ENCODE peak calls at places on chromosomes 13 and 19, in ten cellular contexts. B is tibial artery; M is cardiac muscle cell; L is pancreas; F is hepatocyte; P is uterus; Y is CD4-positive, CD25-positive, alpha-beta regulatory T cell; A is heart left ventricle; K is aorta; J is neural progenitor cell. U is an unnamed sample. For H3K9me3 and H3K36me3, the result is how much of the 10 kb centered on the place peaks cover.

GRCh38 chr19:4206818-4207484 is 22.4 kb upstream of the EBI3 start:
- DNase-seq in B (no peak), F (no peak), P (no peak), K (no peak), A (no peak), Y (peak), L (no peak), J (no peak), M (no peak), U (no peak)

GRCh38 chr19:14318873-14319272 is 62.4 kb upstream of the ADGRE5 start:
- DNase-seq in M (peak), Y (no peak), K (no peak), P (no peak), J (peak), A (no peak), F (peak), L (no peak), B (no peak), U (no peak)

GRCh38 chr19:15173746-15174404 is 26.9 kb downstream of the NOTCH3 start:
- DNase-seq in P (no peak), M (no peak), J (no peak), A (no peak), B (no peak), Y (peak), K (no peak), L (no peak), F (no peak), U (no peak)

GRCh38 chr19:1064661-1065605 is 2.0 kb upstream of the ARHGAP45 start:
- DNase-seq in K (peak), Y (peak), A (peak), B (peak), F (peak), M (peak), P (no peak), J (peak), L (peak), U (peak)

GRCh38 chr19:13018037-13018914 is 23.0 kb downstream of the NFIX start:
- DNase-seq in B (no peak), M (no peak), A (peak), P (peak), J (peak), F (no peak), K (peak), L (no peak), Y (no peak), U (no peak)

GRCh38 chr19:48329167-48329891 is 4.0 kb downstream of the EMP3 start:
- DNase-seq in K (no peak), J (no peak), Y (peak), P (peak), L (no peak), F (peak), B (no peak), M (no peak), A (no peak), U (no peak)

GRCh38 chr19:50568321-50569022 is at the start of gene LRRC4B:
- DNase-seq in J (peak), P (peak), M (peak), A (no peak), F (peak), Y (no peak), B (no peak), L (no peak), K (no peak), U (no peak)

GRCh38 chr19:36837525-36837901 is 674 bp downstream of the ZNF790 start:
- DNase-seq in J (no peak), B (no peak), F (peak), P (no peak), L (no peak), Y (no peak), M (no peak), K (no peak), A (no peak), U (no peak)

GRCh38 chr13:76216729-76217128 is 580.6 kb downstream of the LMO7 start:
- DNase-seq in L (no peak), M (no peak), Y (no peak), P (no peak), F (no peak), K (no peak), B (no peak), J (no peak), A (no peak), U (no peak)

GRCh38 chr19:29715695-29716581 is 877 bp upstream of the C19orf12 start:
- DNase-seq in A (no peak), F (peak), B (no peak), L (no peak), J (no peak), M (no peak), K (no peak), P (no peak), Y (peak), U (no peak)

DNA sequence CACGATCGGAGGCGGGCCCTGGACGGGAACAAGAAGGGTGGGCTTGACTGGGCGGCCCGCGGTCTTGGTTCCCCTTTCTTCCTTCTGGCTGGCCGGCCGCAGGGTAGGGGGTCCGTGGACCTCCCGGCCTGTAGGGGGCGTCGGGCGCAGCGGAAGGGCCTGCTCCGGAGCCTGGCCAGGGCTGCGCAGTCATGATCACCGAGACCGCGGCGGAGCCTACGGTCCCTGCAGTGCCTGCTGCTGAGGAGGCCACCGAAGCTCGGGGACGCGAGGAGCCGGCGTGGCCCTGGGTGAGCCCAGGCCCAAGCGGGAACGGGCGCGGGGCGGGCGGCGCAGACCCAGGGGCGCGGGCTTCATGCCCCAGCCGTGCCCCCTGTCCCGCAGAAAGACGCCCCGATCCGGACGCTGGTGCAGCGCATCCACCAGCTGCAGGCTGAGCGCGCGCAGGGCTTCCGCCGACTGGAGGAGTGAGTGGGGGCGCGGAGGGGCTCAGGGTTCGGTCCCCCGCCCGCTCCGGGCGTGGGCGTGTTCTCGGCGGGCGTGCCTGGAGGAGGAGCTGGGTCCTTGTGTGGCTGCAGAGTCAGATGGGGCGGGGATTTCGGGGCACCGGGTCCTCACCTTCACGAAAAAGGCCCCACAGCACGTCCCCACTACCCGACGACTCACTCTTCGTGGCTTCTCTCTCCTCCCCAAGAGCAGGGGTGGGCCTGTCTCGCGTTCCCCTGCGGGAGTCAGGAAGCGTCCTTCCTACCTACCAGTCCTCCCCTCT is at the start of gene REX1BD:
- DNase-seq in Y (peak), J (peak), A (peak), M (peak), F (peak), P (peak), K (peak), L (peak), B (peak), U (peak)
- H3K27ac ChIP-seq in Y (peak), J (peak), A (peak), M (peak), F (peak), P (peak), K (peak), L (peak), B (peak), U (peak)

DNA sequence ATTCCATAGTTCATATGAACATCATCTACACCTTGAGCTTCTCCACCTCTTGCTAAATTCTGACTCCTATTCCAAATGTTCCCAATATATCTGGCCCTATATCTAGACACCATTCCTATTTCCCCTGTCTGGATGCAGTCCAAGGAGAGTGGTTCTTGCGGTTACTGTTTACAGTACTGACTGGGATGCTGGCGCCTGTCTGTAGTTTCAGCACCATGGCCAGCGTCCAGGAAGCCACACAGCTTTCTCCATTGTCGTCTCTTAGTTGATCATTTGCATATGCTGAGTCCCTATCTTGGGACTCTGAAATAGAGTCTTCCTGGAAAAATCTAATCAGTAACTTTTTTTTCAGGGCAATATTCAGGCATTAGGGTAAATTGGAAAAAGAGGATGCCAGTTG is 14.9 kb downstream of the LAIR2 start:
- DNase-seq in Y (peak), B (no peak), A (peak), P (no peak), K (peak), M (peak), J (peak), L (peak), F (peak), U (peak)
- H3K9me3 ChIP-seq in Y (under half), B (under half), A (under half), P (under half), K (under half), M (under half), J (under half), L (under half), F (under half), U (under half)

GRCh38 chr13:95184317-95184716 is 116.9 kb downstream of the ABCC4 start:
- DNase-seq in F (no peak), M (no peak), B (no peak), A (no peak), P (no peak), J (no peak), Y (peak), K (no peak), L (no peak), U (no peak)
- H3K36me3 ChIP-seq in F (under half), M (under half), B (under half), A (under half), P (under half), J (under half), Y (under half), K (under half), L (under half), U (under half)

GRCh38 chr19:8831832-8832131 is 322 bp downstream of the ZNF558 start:
- DNase-seq in B (no peak), F (no peak), A (no peak), M (no peak), P (no peak), Y (no peak), J (no peak), K (no peak), L (no peak), U (no peak)
- H3K27ac ChIP-seq in B (peak), F (peak), A (peak), M (no peak), P (peak), Y (peak), J (no peak), K (peak), L (peak), U (peak)

GRCh38 chr13:112350300-112350699 is 25.9 kb upstream of the SPACA7 start:
- DNase-seq in A (no peak), J (no peak), Y (no peak), B (no peak), M (peak), F (no peak), K (no peak), P (no peak), L (no peak), U (no peak)
- H3K9me3 ChIP-seq in A (under half), J (under half), Y (under half), B (under half), M (under half), F (under half), K (under half), P (under half), L (under half), U (under half)

U was measured in lung.